ENCODE peak calls at places on chromosomes 12 and 14, in eight cellular contexts. Z is activated naive CD4-positive, alpha-beta T cell; O is activated T-helper 1 cell treated with Interleukin-2 at 50 U/mL for 16 hours; N is posterior cingulate gyrus; V is RPMI8226; R is GM12864; B is ELR; M is KG1. G is an unnamed sample.

GRCh38 chr14:103820908-103821307 is 26.5 kb downstream of the PPP1R13B start:
- DNase-seq in N (no peak), Z (no peak), V (no peak), O (no peak), B (no peak), M (no peak), R (no peak), G (no peak)

GRCh38 chr12:27998170-27999110 is 25.9 kb upstream of the PTHLH start:
- DNase-seq in N (no peak), B (no peak), Z (no peak), M (no peak), O (no peak), V (no peak), R (no peak), G (no peak)

GRCh38 chr14:58082011-58082410 is 70.0 kb downstream of the ARMH4 start:
- DNase-seq in O (no peak), M (no peak), B (peak; percentile 40), Z (no peak), V (no peak), N (no peak), R (no peak), G (no peak)

GRCh38 chr12:94603434-94604068 is 46.8 kb downstream of the TMCC3 start:
- DNase-seq in O (peak; percentile 7), N (no peak), R (peak; percentile 18), V (peak; percentile 34), M (peak; percentile 37), B (peak; percentile 30), Z (peak; percentile 2), G (no peak)

GRCh38 chr14:53306267-53306721 is 153.2 kb upstream of the DDHD1 start:
- DNase-seq in Z (no peak), B (peak; percentile 59), O (no peak), M (peak; percentile 39), R (peak; percentile 3), N (peak; percentile 43), V (peak; percentile 33), G (peak; percentile 61)

GRCh38 chr14:22474730-22475351 is 114.2 kb downstream of the DAD1 start:
- DNase-seq in B (peak; percentile 58), N (no peak), Z (no peak), V (no peak), M (no peak), R (no peak), O (no peak), G (no peak)

GRCh38 chr12:121107681-121108080 is 25.0 kb upstream of the P2RX7 start:
- DNase-seq in N (no peak), B (peak; percentile 76), O (no peak), M (no peak), Z (no peak), V (no peak), R (no peak), G (no peak)

GRCh38 chr14:30015471-30015870 is 87.8 kb upstream of the PRKD1 start:
- DNase-seq in O (no peak), N (no peak), V (no peak), M (no peak), Z (no peak), B (peak; percentile 3), R (no peak), G (no peak)

GRCh38 chr12:40622246-40622838 is 69.9 kb upstream of the CNTN1 start:
- DNase-seq in B (peak; percentile 34), M (peak; percentile 22), Z (no peak), O (no peak), R (peak; percentile 19), V (peak; percentile 58), N (no peak), G (peak; percentile 36)

GRCh38 chr14:68548194-68549056 is 244.4 kb downstream of the ZFP36L1 start:
- DNase-seq in O (no peak), N (peak; percentile 71), V (no peak), Z (no peak), R (no peak), M (no peak), B (peak; percentile 98), G (peak; percentile 82)

G was measured in HEK293T.